ENCODE peak calls at places on chromosome 2, in ten cellular contexts. One of them, this sample, is unnamed.

GRCh38 chr2:80303825-80304521 is 579 bp downstream of the LRRTM1 start:
- DNase-seq in activated naive CD4-positive, alpha-beta T cell: no peak
- DNase-seq in AG20443: peak
- DNase-seq in dermis microvascular lymphatic vessel endothelial cell: no peak
- DNase-seq in NAMALWA: no peak
- DNase-seq in stimulated activated CD8-positive, alpha-beta memory T cell treated with anti-CD3 and anti-CD28 coated beads, Interleukin-4, amount 100 ng/mL, for 4 hours: no peak
- DNase-seq in AG09319: no peak
- DNase-seq in NCI-H2171: no peak
- DNase-seq in HEK293T: peak
- DNase-seq in activated CD4-positive, alpha-beta T cell treated with anti-CD3 and anti-CD28 coated beads for 24 hours: no peak
- DNase-seq in this sample: no peak

GRCh38 chr2:96760986-96761832 is 507 bp downstream of the CNNM4 start:
- DNase-seq in activated naive CD4-positive, alpha-beta T cell: peak
- DNase-seq in AG20443: peak
- DNase-seq in dermis microvascular lymphatic vessel endothelial cell: no peak
- DNase-seq in NAMALWA: no peak
- DNase-seq in stimulated activated CD8-positive, alpha-beta memory T cell treated with anti-CD3 and anti-CD28 coated beads, Interleukin-4, amount 100 ng/mL, for 4 hours: no peak
- DNase-seq in AG09319: no peak
- DNase-seq in NCI-H2171: no peak
- DNase-seq in HEK293T: no peak
- DNase-seq in activated CD4-positive, alpha-beta T cell treated with anti-CD3 and anti-CD28 coated beads for 24 hours: no peak
- DNase-seq in this sample: no peak

GRCh38 chr2:158539176-158539895 is 82.6 kb downstream of the PKP4 start:
- DNase-seq in activated naive CD4-positive, alpha-beta T cell: no peak
- DNase-seq in AG20443: no peak
- DNase-seq in dermis microvascular lymphatic vessel endothelial cell: peak
- DNase-seq in NAMALWA: no peak
- DNase-seq in stimulated activated CD8-positive, alpha-beta memory T cell treated with anti-CD3 and anti-CD28 coated beads, Interleukin-4, amount 100 ng/mL, for 4 hours: no peak
- DNase-seq in AG09319: peak
- DNase-seq in NCI-H2171: peak
- DNase-seq in HEK293T: no peak
- DNase-seq in activated CD4-positive, alpha-beta T cell treated with anti-CD3 and anti-CD28 coated beads for 24 hours: no peak
- DNase-seq in this sample: no peak

GRCh38 chr2:98118161-98118560 is 31.2 kb downstream of the VWA3B start:
- DNase-seq in activated naive CD4-positive, alpha-beta T cell: no peak
- DNase-seq in AG20443: peak
- DNase-seq in dermis microvascular lymphatic vessel endothelial cell: no peak
- DNase-seq in NAMALWA: no peak
- DNase-seq in stimulated activated CD8-positive, alpha-beta memory T cell treated with anti-CD3 and anti-CD28 coated beads, Interleukin-4, amount 100 ng/mL, for 4 hours: no peak
- DNase-seq in AG09319: no peak
- DNase-seq in NCI-H2171: no peak
- DNase-seq in HEK293T: no peak
- DNase-seq in activated CD4-positive, alpha-beta T cell treated with anti-CD3 and anti-CD28 coated beads for 24 hours: no peak
- DNase-seq in this sample: no peak

GRCh38 chr2:61470122-61470951 is 550 bp downstream of the USP34 start:
- DNase-seq in activated naive CD4-positive, alpha-beta T cell: peak
- DNase-seq in AG20443: peak
- DNase-seq in dermis microvascular lymphatic vessel endothelial cell: peak
- DNase-seq in NAMALWA: peak
- DNase-seq in stimulated activated CD8-positive, alpha-beta memory T cell treated with anti-CD3 and anti-CD28 coated beads, Interleukin-4, amount 100 ng/mL, for 4 hours: peak
- DNase-seq in AG09319: no peak
- DNase-seq in NCI-H2171: peak
- DNase-seq in HEK293T: peak
- DNase-seq in activated CD4-positive, alpha-beta T cell treated with anti-CD3 and anti-CD28 coated beads for 24 hours: peak
- DNase-seq in this sample: peak

GRCh38 chr2:84628486-84628885 is 112.2 kb downstream of the DNAH6 start:
- DNase-seq in activated naive CD4-positive, alpha-beta T cell: no peak
- DNase-seq in AG20443: no peak
- DNase-seq in dermis microvascular lymphatic vessel endothelial cell: no peak
- DNase-seq in NAMALWA: no peak
- DNase-seq in stimulated activated CD8-positive, alpha-beta memory T cell treated with anti-CD3 and anti-CD28 coated beads, Interleukin-4, amount 100 ng/mL, for 4 hours: no peak
- DNase-seq in AG09319: no peak
- DNase-seq in NCI-H2171: no peak
- DNase-seq in HEK293T: no peak
- DNase-seq in activated CD4-positive, alpha-beta T cell treated with anti-CD3 and anti-CD28 coated beads for 24 hours: no peak
- DNase-seq in this sample: no peak

GRCh38 chr2:79729532-79729931 is 216.7 kb downstream of the CTNNA2 start:
- DNase-seq in activated naive CD4-positive, alpha-beta T cell: no peak
- DNase-seq in AG20443: no peak
- DNase-seq in dermis microvascular lymphatic vessel endothelial cell: no peak
- DNase-seq in NAMALWA: no peak
- DNase-seq in stimulated activated CD8-positive, alpha-beta memory T cell treated with anti-CD3 and anti-CD28 coated beads, Interleukin-4, amount 100 ng/mL, for 4 hours: no peak
- DNase-seq in AG09319: no peak
- DNase-seq in NCI-H2171: no peak
- DNase-seq in HEK293T: no peak
- DNase-seq in activated CD4-positive, alpha-beta T cell treated with anti-CD3 and anti-CD28 coated beads for 24 hours: no peak
- DNase-seq in this sample: no peak

GRCh38 chr2:25879133-25879730 is 945 bp upstream of the ASXL2 start:
- DNase-seq in activated naive CD4-positive, alpha-beta T cell: no peak
- DNase-seq in AG20443: no peak
- DNase-seq in dermis microvascular lymphatic vessel endothelial cell: no peak
- DNase-seq in NAMALWA: no peak
- DNase-seq in stimulated activated CD8-positive, alpha-beta memory T cell treated with anti-CD3 and anti-CD28 coated beads, Interleukin-4, amount 100 ng/mL, for 4 hours: no peak
- DNase-seq in AG09319: no peak
- DNase-seq in NCI-H2171: no peak
- DNase-seq in HEK293T: no peak
- DNase-seq in activated CD4-positive, alpha-beta T cell treated with anti-CD3 and anti-CD28 coated beads for 24 hours: no peak
- DNase-seq in this sample: no peak

GRCh38 chr2:171432206-171432968 is 1.4 kb downstream of the METTL8 start:
- DNase-seq in activated naive CD4-positive, alpha-beta T cell: no peak
- DNase-seq in AG20443: no peak
- DNase-seq in dermis microvascular lymphatic vessel endothelial cell: no peak
- DNase-seq in NAMALWA: peak
- DNase-seq in stimulated activated CD8-positive, alpha-beta memory T cell treated with anti-CD3 and anti-CD28 coated beads, Interleukin-4, amount 100 ng/mL, for 4 hours: no peak
- DNase-seq in AG09319: no peak
- DNase-seq in NCI-H2171: no peak
- DNase-seq in HEK293T: no peak
- DNase-seq in activated CD4-positive, alpha-beta T cell treated with anti-CD3 and anti-CD28 coated beads for 24 hours: no peak
- DNase-seq in this sample: no peak

GRCh38 chr2:174527101-174527721 is 40.4 kb upstream of the GPR155 start:
- DNase-seq in activated naive CD4-positive, alpha-beta T cell: no peak
- DNase-seq in AG20443: no peak
- DNase-seq in dermis microvascular lymphatic vessel endothelial cell: no peak
- DNase-seq in NAMALWA: no peak
- DNase-seq in stimulated activated CD8-positive, alpha-beta memory T cell treated with anti-CD3 and anti-CD28 coated beads, Interleukin-4, amount 100 ng/mL, for 4 hours: no peak
- DNase-seq in AG09319: no peak
- DNase-seq in NCI-H2171: no peak
- DNase-seq in HEK293T: no peak
- DNase-seq in activated CD4-positive, alpha-beta T cell treated with anti-CD3 and anti-CD28 coated beads for 24 hours: no peak
- DNase-seq in this sample: no peak

GRCh38 chr2:42297322-42297936 is 63.6 kb downstream of the COX7A2L start:
- DNase-seq in activated naive CD4-positive, alpha-beta T cell: no peak
- DNase-seq in AG20443: no peak
- DNase-seq in dermis microvascular lymphatic vessel endothelial cell: peak
- DNase-seq in NAMALWA: peak
- DNase-seq in stimulated activated CD8-positive, alpha-beta memory T cell treated with anti-CD3 and anti-CD28 coated beads, Interleukin-4, amount 100 ng/mL, for 4 hours: no peak
- DNase-seq in AG09319: no peak
- DNase-seq in NCI-H2171: no peak
- DNase-seq in HEK293T: no peak
- DNase-seq in activated CD4-positive, alpha-beta T cell treated with anti-CD3 and anti-CD28 coated beads for 24 hours: no peak
- DNase-seq in this sample: no peak

GRCh38 chr2:239858179-239858578 is 167.0 kb downstream of the NDUFA10 start:
- DNase-seq in activated naive CD4-positive, alpha-beta T cell: no peak
- DNase-seq in AG20443: no peak
- DNase-seq in dermis microvascular lymphatic vessel endothelial cell: no peak
- DNase-seq in NAMALWA: no peak
- DNase-seq in stimulated activated CD8-positive, alpha-beta memory T cell treated with anti-CD3 and anti-CD28 coated beads, Interleukin-4, amount 100 ng/mL, for 4 hours: no peak
- DNase-seq in AG09319: no peak
- DNase-seq in NCI-H2171: peak
- DNase-seq in HEK293T: no peak
- DNase-seq in activated CD4-positive, alpha-beta T cell treated with anti-CD3 and anti-CD28 coated beads for 24 hours: no peak
- DNase-seq in this sample: no peak

GRCh38 chr2:32947076-32947483 is 327 bp downstream of the LTBP1 start:
- DNase-seq in activated naive CD4-positive, alpha-beta T cell: no peak
- DNase-seq in AG20443: peak
- DNase-seq in dermis microvascular lymphatic vessel endothelial cell: no peak
- DNase-seq in NAMALWA: peak
- DNase-seq in stimulated activated CD8-positive, alpha-beta memory T cell treated with anti-CD3 and anti-CD28 coated beads, Interleukin-4, amount 100 ng/mL, for 4 hours: no peak
- DNase-seq in AG09319: no peak
- DNase-seq in NCI-H2171: no peak
- DNase-seq in HEK293T: peak
- DNase-seq in activated CD4-positive, alpha-beta T cell treated with anti-CD3 and anti-CD28 coated beads for 24 hours: no peak
- DNase-seq in this sample: no peak

GRCh38 chr2:138537170-138537915 is 35.8 kb downstream of the SPOPL start:
- DNase-seq in activated naive CD4-positive, alpha-beta T cell: no peak
- DNase-seq in AG20443: no peak
- DNase-seq in dermis microvascular lymphatic vessel endothelial cell: no peak
- DNase-seq in NAMALWA: no peak
- DNase-seq in stimulated activated CD8-positive, alpha-beta memory T cell treated with anti-CD3 and anti-CD28 coated beads, Interleukin-4, amount 100 ng/mL, for 4 hours: no peak
- DNase-seq in AG09319: no peak
- DNase-seq in NCI-H2171: no peak
- DNase-seq in HEK293T: no peak
- DNase-seq in activated CD4-positive, alpha-beta T cell treated with anti-CD3 and anti-CD28 coated beads for 24 hours: no peak
- DNase-seq in this sample: no peak

GRCh38 chr2:95552911-95553310 is 38.9 kb upstream of the TRIM43 start:
- DNase-seq in activated naive CD4-positive, alpha-beta T cell: no peak
- DNase-seq in AG20443: peak
- DNase-seq in dermis microvascular lymphatic vessel endothelial cell: no peak
- DNase-seq in NAMALWA: peak
- DNase-seq in stimulated activated CD8-positive, alpha-beta memory T cell treated with anti-CD3 and anti-CD28 coated beads, Interleukin-4, amount 100 ng/mL, for 4 hours: no peak
- DNase-seq in AG09319: no peak
- DNase-seq in NCI-H2171: no peak
- DNase-seq in HEK293T: no peak
- DNase-seq in activated CD4-positive, alpha-beta T cell treated with anti-CD3 and anti-CD28 coated beads for 24 hours: no peak
- DNase-seq in this sample: no peak

GRCh38 chr2:241617431-241618154 is 19.4 kb downstream of the THAP4 start:
- DNase-seq in activated naive CD4-positive, alpha-beta T cell: no peak
- DNase-seq in AG20443: no peak
- DNase-seq in dermis microvascular lymphatic vessel endothelial cell: no peak
- DNase-seq in NAMALWA: peak
- DNase-seq in stimulated activated CD8-positive, alpha-beta memory T cell treated with anti-CD3 and anti-CD28 coated beads, Interleukin-4, amount 100 ng/mL, for 4 hours: no peak
- DNase-seq in AG09319: no peak
- DNase-seq in NCI-H2171: no peak
- DNase-seq in HEK293T: no peak
- DNase-seq in activated CD4-positive, alpha-beta T cell treated with anti-CD3 and anti-CD28 coated beads for 24 hours: peak
- DNase-seq in this sample: no peak

GRCh38 chr2:239675856-239676715 is 275.3 kb upstream of the HDAC4 start:
- DNase-seq in activated naive CD4-positive, alpha-beta T cell: no peak
- DNase-seq in AG20443: no peak
- DNase-seq in dermis microvascular lymphatic vessel endothelial cell: no peak
- DNase-seq in NAMALWA: no peak
- DNase-seq in stimulated activated CD8-positive, alpha-beta memory T cell treated with anti-CD3 and anti-CD28 coated beads, Interleukin-4, amount 100 ng/mL, for 4 hours: no peak
- DNase-seq in AG09319: no peak
- DNase-seq in NCI-H2171: no peak
- DNase-seq in HEK293T: no peak
- DNase-seq in activated CD4-positive, alpha-beta T cell treated with anti-CD3 and anti-CD28 coated beads for 24 hours: no peak
- DNase-seq in this sample: no peak

GRCh38 chr2:19458604-19459003 is 100.2 kb upstream of the OSR1 start:
- DNase-seq in activated naive CD4-positive, alpha-beta T cell: no peak
- DNase-seq in AG20443: no peak
- DNase-seq in dermis microvascular lymphatic vessel endothelial cell: no peak
- DNase-seq in NAMALWA: no peak
- DNase-seq in stimulated activated CD8-positive, alpha-beta memory T cell treated with anti-CD3 and anti-CD28 coated beads, Interleukin-4, amount 100 ng/mL, for 4 hours: no peak
- DNase-seq in AG09319: no peak
- DNase-seq in NCI-H2171: no peak
- DNase-seq in HEK293T: no peak
- DNase-seq in activated CD4-positive, alpha-beta T cell treated with anti-CD3 and anti-CD28 coated beads for 24 hours: no peak
- DNase-seq in this sample: no peak

GRCh38 chr2:27831279-27832050 is 58.7 kb downstream of the RBKS start:
- DNase-seq in activated naive CD4-positive, alpha-beta T cell: no peak
- DNase-seq in AG20443: peak
- DNase-seq in dermis microvascular lymphatic vessel endothelial cell: no peak
- DNase-seq in NAMALWA: no peak
- DNase-seq in stimulated activated CD8-positive, alpha-beta memory T cell treated with anti-CD3 and anti-CD28 coated beads, Interleukin-4, amount 100 ng/mL, for 4 hours: no peak
- DNase-seq in AG09319: no peak
- DNase-seq in NCI-H2171: no peak
- DNase-seq in HEK293T: no peak
- DNase-seq in activated CD4-positive, alpha-beta T cell treated with anti-CD3 and anti-CD28 coated beads for 24 hours: no peak
- DNase-seq in this sample: no peak

GRCh38 chr2:226030369-226031077 is 631.0 kb downstream of the NYAP2 start:
- DNase-seq in activated naive CD4-positive, alpha-beta T cell: no peak
- DNase-seq in AG20443: no peak
- DNase-seq in dermis microvascular lymphatic vessel endothelial cell: no peak
- DNase-seq in NAMALWA: no peak
- DNase-seq in stimulated activated CD8-positive, alpha-beta memory T cell treated with anti-CD3 and anti-CD28 coated beads, Interleukin-4, amount 100 ng/mL, for 4 hours: no peak
- DNase-seq in AG09319: no peak
- DNase-seq in NCI-H2171: no peak
- DNase-seq in HEK293T: no peak
- DNase-seq in activated CD4-positive, alpha-beta T cell treated with anti-CD3 and anti-CD28 coated beads for 24 hours: no peak
- DNase-seq in this sample: no peak

GRCh38 chr2:68696554-68696953 is 38.1 kb upstream of the ARHGAP25 start:
- DNase-seq in activated naive CD4-positive, alpha-beta T cell: no peak
- DNase-seq in AG20443: no peak
- DNase-seq in dermis microvascular lymphatic vessel endothelial cell: no peak
- DNase-seq in NAMALWA: no peak
- DNase-seq in stimulated activated CD8-positive, alpha-beta memory T cell treated with anti-CD3 and anti-CD28 coated beads, Interleukin-4, amount 100 ng/mL, for 4 hours: no peak
- DNase-seq in AG09319: no peak
- DNase-seq in NCI-H2171: no peak
- DNase-seq in HEK293T: no peak
- DNase-seq in activated CD4-positive, alpha-beta T cell treated with anti-CD3 and anti-CD28 coated beads for 24 hours: no peak
- DNase-seq in this sample: no peak

GRCh38 chr2:119809329-119810038 is 49.8 kb downstream of the PTPN4 start:
- DNase-seq in activated naive CD4-positive, alpha-beta T cell: no peak
- DNase-seq in AG20443: peak
- DNase-seq in dermis microvascular lymphatic vessel endothelial cell: peak
- DNase-seq in NAMALWA: no peak
- DNase-seq in stimulated activated CD8-positive, alpha-beta memory T cell treated with anti-CD3 and anti-CD28 coated beads, Interleukin-4, amount 100 ng/mL, for 4 hours: no peak
- DNase-seq in AG09319: peak
- DNase-seq in NCI-H2171: no peak
- DNase-seq in HEK293T: no peak
- DNase-seq in activated CD4-positive, alpha-beta T cell treated with anti-CD3 and anti-CD28 coated beads for 24 hours: no peak
- DNase-seq in this sample: no peak

GRCh38 chr2:56889738-56890137 is 705.9 kb downstream of the CCDC85A start:
- DNase-seq in activated naive CD4-positive, alpha-beta T cell: no peak
- DNase-seq in AG20443: no peak
- DNase-seq in dermis microvascular lymphatic vessel endothelial cell: no peak
- DNase-seq in NAMALWA: no peak
- DNase-seq in stimulated activated CD8-positive, alpha-beta memory T cell treated with anti-CD3 and anti-CD28 coated beads, Interleukin-4, amount 100 ng/mL, for 4 hours: no peak
- DNase-seq in AG09319: no peak
- DNase-seq in NCI-H2171: no peak
- DNase-seq in HEK293T: no peak
- DNase-seq in activated CD4-positive, alpha-beta T cell treated with anti-CD3 and anti-CD28 coated beads for 24 hours: no peak
- DNase-seq in this sample: no peak

GRCh38 chr2:230012242-230012884 is 56.4 kb downstream of the SLC16A14 start:
- DNase-seq in activated naive CD4-positive, alpha-beta T cell: no peak
- DNase-seq in AG20443: no peak
- DNase-seq in dermis microvascular lymphatic vessel endothelial cell: no peak
- DNase-seq in NAMALWA: no peak
- DNase-seq in stimulated activated CD8-positive, alpha-beta memory T cell treated with anti-CD3 and anti-CD28 coated beads, Interleukin-4, amount 100 ng/mL, for 4 hours: no peak
- DNase-seq in AG09319: no peak
- DNase-seq in NCI-H2171: no peak
- DNase-seq in HEK293T: no peak
- DNase-seq in activated CD4-positive, alpha-beta T cell treated with anti-CD3 and anti-CD28 coated beads for 24 hours: no peak
- DNase-seq in this sample: no peak

GRCh38 chr2:20514596-20515269 is 67.9 kb downstream of the RHOB start:
- DNase-seq in activated naive CD4-positive, alpha-beta T cell: no peak
- DNase-seq in AG20443: peak
- DNase-seq in dermis microvascular lymphatic vessel endothelial cell: peak
- DNase-seq in NAMALWA: no peak
- DNase-seq in stimulated activated CD8-positive, alpha-beta memory T cell treated with anti-CD3 and anti-CD28 coated beads, Interleukin-4, amount 100 ng/mL, for 4 hours: no peak
- DNase-seq in AG09319: peak
- DNase-seq in NCI-H2171: no peak
- DNase-seq in HEK293T: no peak
- DNase-seq in activated CD4-positive, alpha-beta T cell treated with anti-CD3 and anti-CD28 coated beads for 24 hours: no peak
- DNase-seq in this sample: no peak

GRCh38 chr2:129069875-129070594 is 751.4 kb upstream of the HS6ST1 start:
- DNase-seq in activated naive CD4-positive, alpha-beta T cell: no peak
- DNase-seq in AG20443: no peak
- DNase-seq in dermis microvascular lymphatic vessel endothelial cell: no peak
- DNase-seq in NAMALWA: no peak
- DNase-seq in stimulated activated CD8-positive, alpha-beta memory T cell treated with anti-CD3 and anti-CD28 coated beads, Interleukin-4, amount 100 ng/mL, for 4 hours: no peak
- DNase-seq in AG09319: no peak
- DNase-seq in NCI-H2171: no peak
- DNase-seq in HEK293T: no peak
- DNase-seq in activated CD4-positive, alpha-beta T cell treated with anti-CD3 and anti-CD28 coated beads for 24 hours: no peak
- DNase-seq in this sample: no peak

GRCh38 chr2:127397568-127398238 is 9.9 kb upstream of the MAP3K2 start:
- DNase-seq in activated naive CD4-positive, alpha-beta T cell: no peak
- DNase-seq in AG20443: peak
- DNase-seq in dermis microvascular lymphatic vessel endothelial cell: no peak
- DNase-seq in NAMALWA: no peak
- DNase-seq in stimulated activated CD8-positive, alpha-beta memory T cell treated with anti-CD3 and anti-CD28 coated beads, Interleukin-4, amount 100 ng/mL, for 4 hours: no peak
- DNase-seq in AG09319: no peak
- DNase-seq in NCI-H2171: no peak
- DNase-seq in HEK293T: no peak
- DNase-seq in activated CD4-positive, alpha-beta T cell treated with anti-CD3 and anti-CD28 coated beads for 24 hours: no peak
- DNase-seq in this sample: no peak

GRCh38 chr2:12169721-12170120 is 423.3 kb downstream of the LPIN1 start:
- DNase-seq in activated naive CD4-positive, alpha-beta T cell: no peak
- DNase-seq in AG20443: peak
- DNase-seq in dermis microvascular lymphatic vessel endothelial cell: peak
- DNase-seq in NAMALWA: no peak
- DNase-seq in stimulated activated CD8-positive, alpha-beta memory T cell treated with anti-CD3 and anti-CD28 coated beads, Interleukin-4, amount 100 ng/mL, for 4 hours: no peak
- DNase-seq in AG09319: peak
- DNase-seq in NCI-H2171: no peak
- DNase-seq in HEK293T: no peak
- DNase-seq in activated CD4-positive, alpha-beta T cell treated with anti-CD3 and anti-CD28 coated beads for 24 hours: peak
- DNase-seq in this sample: no peak